ENCODE peak calls at places on chromosomes 5 and 9, in four cellular contexts. Y is SK-N-SH, C is HepG2, R is HCT116. X is an unnamed sample.

GRCh38 chr9:133075925-133076324 is 14.1 kb downstream of the CEL start:
- DNase-seq in R (no peak), Y (no peak), C (peak; percentile 14), X (no peak)

GRCh38 chr9:129557192-129558036 is 63.5 kb downstream of the C9orf50 start:
- DNase-seq in R (peak; percentile 89), C (peak; percentile 97), Y (no peak), X (peak; percentile 94)

GRCh38 chr5:113052041-113052795 is 75.6 kb downstream of the DCP2 start:
- DNase-seq in R (no peak), Y (no peak), C (no peak), X (no peak)

GRCh38 chr9:124342402-124342945 is 72.8 kb downstream of the PSMB7 start:
- DNase-seq in R (no peak), Y (no peak), C (no peak), X (no peak)

GRCh38 chr5:122755740-122756139 is 19.1 kb upstream of the SNX2 start:
- DNase-seq in Y (no peak), C (no peak), R (no peak), X (no peak)

GRCh38 chr5:105882956-105883481 is 1787.7 kb downstream of the EFNA5 start:
- DNase-seq in R (no peak), C (no peak), Y (no peak), X (no peak)

GRCh38 chr5:59798862-59799667 is 94.5 kb downstream of the PDE4D start:
- DNase-seq in C (no peak), Y (no peak), R (no peak), X (no peak)

GRCh38 chr9:32426278-32426939 is 42.0 kb downstream of the ACO1 start:
- DNase-seq in Y (no peak), R (no peak), C (peak; percentile 92), X (no peak)

GRCh38 chr5:153463806-153464205 is 26.7 kb upstream of the GRIA1 start:
- DNase-seq in R (no peak), C (no peak), Y (no peak), X (no peak)

GRCh38 chr5:32604800-32605765 is 19.7 kb downstream of the SUB1 start:
- DNase-seq in Y (no peak), R (no peak), C (no peak), X (no peak)

GRCh38 chr5:142432369-142432863 is 107.6 kb upstream of the SPRY4 start:
- DNase-seq in Y (no peak), R (no peak), C (no peak), X (no peak)

GRCh38 chr9:109319631-109320233 is 1.1 kb downstream of the EPB41L4B start:
- DNase-seq in Y (peak; percentile 64), C (no peak), R (no peak), X (peak; percentile 64)

DNA sequence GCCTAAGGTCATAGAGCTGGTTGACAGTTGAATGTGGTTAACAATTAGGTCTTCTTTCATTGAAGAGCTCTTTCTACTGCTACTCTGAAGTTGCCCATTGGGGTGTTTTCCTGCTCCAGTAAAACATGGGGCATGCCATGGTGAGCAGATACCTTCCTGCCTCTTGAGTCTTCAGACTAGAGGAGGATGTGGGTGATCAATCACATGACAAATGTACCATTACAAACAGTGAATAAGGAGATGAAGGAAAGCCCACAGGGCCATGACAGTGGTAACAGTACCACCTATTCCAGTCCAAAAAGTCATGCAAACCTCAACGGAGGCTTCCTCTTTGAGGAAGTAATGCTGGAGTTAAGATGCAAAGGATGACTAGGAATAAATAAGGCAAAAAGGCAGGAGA is 73.5 kb downstream of the CYFIP2 start:
- DNase-seq in C (no peak), R (no peak), Y (no peak), X (no peak)
- H2AFZ ChIP-seq in C (no peak overlapping the region), R (no peak overlapping the region), Y (no peak overlapping the region), X (no peak overlapping the region)

GRCh38 chr9:9791621-9792020 is 821.2 kb downstream of the PTPRD start:
- DNase-seq in Y (no peak), R (no peak), C (no peak), X (no peak)
- TF ChIP-seq SIN3A in Y (no peak), R (no peak), C (no peak), X (no peak)

DNA sequence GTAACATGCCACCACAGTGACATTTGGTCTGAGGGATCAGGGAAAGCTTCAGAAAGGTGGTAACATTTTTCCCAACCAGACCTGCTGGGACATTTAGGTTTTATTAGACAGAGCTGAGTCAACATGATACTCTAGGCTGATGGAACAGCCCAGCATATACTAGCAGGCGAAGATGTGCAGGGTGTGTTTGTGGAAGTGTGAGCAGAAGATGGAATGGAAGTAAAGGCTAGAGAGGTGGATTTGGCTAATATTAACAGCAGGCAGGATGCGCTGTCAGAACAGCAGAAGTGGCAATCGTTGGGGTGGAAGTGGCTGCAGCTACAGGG is 340.6 kb downstream of the ASTN2 start:
- DNase-seq in R (no peak), Y (peak; percentile 6), C (no peak), X (no peak)
- H2AFZ ChIP-seq in R (no peak overlapping the region), Y (no peak overlapping the region), C (no peak overlapping the region), X (no peak overlapping the region)

GRCh38 chr5:68114641-68115040 is 100.9 kb upstream of the PIK3R1 start:
- DNase-seq in C (no peak), R (no peak), Y (no peak), X (no peak)
- TF ChIP-seq SIN3A in C (no peak), R (no peak), Y (no peak), X (no peak)

DNA sequence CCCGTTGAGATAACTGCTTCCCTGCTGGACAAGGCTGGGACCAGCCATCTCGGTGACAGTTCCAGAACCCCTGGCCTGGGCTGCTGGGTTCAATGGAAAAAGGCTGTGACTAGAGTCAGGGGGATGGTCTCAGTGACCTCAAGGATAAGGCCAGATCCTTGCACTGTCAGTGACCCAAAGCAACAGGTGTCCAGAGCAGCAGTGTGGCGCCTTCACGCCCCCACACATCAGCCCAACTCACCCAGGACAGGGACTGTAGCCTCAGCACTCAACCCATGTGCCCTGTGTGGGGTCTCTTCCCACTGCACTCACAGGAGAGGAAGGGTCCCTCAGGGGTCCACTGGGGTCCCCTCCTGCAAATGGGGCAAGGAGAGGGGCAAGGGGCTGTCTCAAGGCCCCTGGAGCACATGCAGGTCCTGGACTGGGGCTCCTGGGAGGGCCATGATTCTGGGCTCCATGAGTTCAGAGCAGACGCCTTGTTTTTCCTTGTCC is 698 bp upstream of the LCN2 start:
- DNase-seq in C (no peak), R (no peak), Y (no peak), X (no peak)
- H2AFZ ChIP-seq in C (no peak overlapping the region), R (no peak overlapping the region), Y (no peak overlapping the region), X (no peak overlapping the region)

GRCh38 chr5:170541146-170541769 is 37.4 kb downstream of the KCNIP1 start:
- DNase-seq in C (no peak), R (no peak), Y (no peak), X (no peak)
- TF ChIP-seq SIN3A in C (no peak), R (no peak), Y (no peak), X (no peak)

DNA sequence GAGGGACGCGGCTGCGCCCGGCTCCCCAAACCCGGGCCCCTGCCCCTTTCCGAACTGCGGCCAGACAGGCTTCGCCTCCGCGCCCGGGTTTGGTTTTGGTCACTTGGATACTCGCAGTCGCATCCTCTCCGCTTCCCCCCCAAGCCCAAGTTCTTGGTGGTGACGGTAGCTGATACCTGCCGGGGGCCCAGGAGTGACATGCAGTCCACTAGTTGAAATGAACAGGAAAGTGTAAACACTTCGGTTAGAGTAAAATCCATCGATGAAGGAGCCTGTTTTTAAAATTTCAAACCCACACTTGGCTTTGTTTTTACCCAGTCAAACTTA is 701 bp downstream of the CNTLN start:
- DNase-seq in R (no peak), C (no peak), Y (no peak), X (no peak)
- H2AFZ ChIP-seq in R (no peak overlapping the region), C (no peak overlapping the region), Y (peak overlapping the region; percentile 96), X (peak overlapping the region; percentile 63)

GRCh38 chr5:35781181-35781580 is 75.5 kb upstream of the IL7R start:
- DNase-seq in R (no peak), C (no peak), Y (no peak), X (no peak)

GRCh38 chr5:35788724-35789123 is 68.0 kb upstream of the IL7R start:
- DNase-seq in R (no peak), Y (no peak), C (no peak), X (no peak)

GRCh38 chr5:35789732-35790461 is 66.8 kb upstream of the IL7R start:
- DNase-seq in C (no peak), Y (no peak), R (no peak), X (no peak)

GRCh38 chr5:35783551-35783950 is 73.1 kb upstream of the IL7R start:
- DNase-seq in C (no peak), Y (no peak), R (no peak), X (no peak)

DNA sequence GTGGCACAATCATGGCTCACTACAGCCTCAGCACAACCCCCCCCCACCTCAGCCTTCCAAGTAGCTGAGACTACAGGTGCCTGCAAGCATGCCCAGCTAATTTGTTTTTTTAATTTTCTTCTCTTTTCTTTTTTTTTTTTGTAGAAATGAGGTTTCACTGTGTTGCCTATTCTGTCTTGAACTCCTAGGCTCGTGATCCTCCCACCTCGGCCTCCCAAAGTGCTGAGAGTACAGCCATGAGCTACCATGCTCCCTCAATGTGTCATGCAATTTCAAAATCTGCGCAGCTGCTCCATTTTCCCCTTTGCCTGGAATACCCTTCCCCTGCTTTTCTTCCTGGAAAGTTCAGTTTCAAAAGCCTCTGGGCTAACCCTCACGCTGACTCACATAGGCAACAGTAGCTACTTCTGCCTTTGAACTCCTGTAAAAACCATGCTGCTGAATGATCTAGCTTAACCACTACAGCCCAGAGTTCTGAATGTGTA is 71.0 kb upstream of the IL7R start:
- DNase-seq in Y (no peak), C (no peak), R (no peak), X (no peak)
- TF ChIP-seq SIN3A in Y (no peak), C (no peak), R (no peak), X (no peak)

GRCh38 chr9:71271602-71272001 is 150.2 kb upstream of the TRPM3 start:
- DNase-seq in Y (no peak), C (no peak), R (no peak), X (no peak)

GRCh38 chr9:71270554-71270953 is 149.1 kb upstream of the TRPM3 start:
- DNase-seq in C (no peak), R (no peak), Y (no peak), X (no peak)

GRCh38 chr9:71269859-71270258 is 148.4 kb upstream of the TRPM3 start:
- DNase-seq in C (no peak), R (no peak), Y (no peak), X (no peak)

GRCh38 chr9:71268871-71269640 is 147.6 kb upstream of the TRPM3 start:
- DNase-seq in C (no peak), R (no peak), Y (no peak), X (no peak)

GRCh38 chr9:71273613-71274012 is 152.2 kb upstream of the TRPM3 start:
- DNase-seq in C (peak; percentile 60), R (no peak), Y (no peak), X (no peak)
- H2AFZ ChIP-seq in C (no peak overlapping the region), R (no peak overlapping the region), Y (no peak overlapping the region), X (no peak overlapping the region)